ENCODE peak calls at places on chromosomes 5 and 9, in four cellular contexts. E is thyroid gland, A is body of pancreas, Y is testis. S is an unnamed sample.

GRCh38 chr9:36935332-36935731 is 98.7 kb downstream of the PAX5 start:
- DNase-seq in E (no peak), A (no peak), Y (no peak), S (no peak)

GRCh38 chr5:126100767-126101166 is 322.4 kb upstream of the GRAMD2B start:
- DNase-seq in E (no peak), A (no peak), Y (no peak), S (no peak)

GRCh38 chr9:7780261-7780988 is 19.2 kb downstream of the DMAC1 start:
- DNase-seq in E (no peak), A (no peak), Y (no peak), S (no peak)

GRCh38 chr5:128965011-128965637 is at the start of gene SLC27A6:
- DNase-seq in E (no peak), A (no peak), Y (peak; percentile 73), S (peak; percentile 32)

GRCh38 chr9:16628421-16628820 is 242.0 kb downstream of the BNC2 start:
- DNase-seq in E (no peak), A (no peak), Y (no peak), S (no peak)

GRCh38 chr5:141914154-141914743 is 9.4 kb upstream of the DELE1 start:
- DNase-seq in E (peak; percentile 37), A (peak; percentile 47), Y (peak; percentile 66), S (peak; percentile 76)

GRCh38 chr9:26527931-26528330 is 364.7 kb downstream of the CAAP1 start:
- DNase-seq in E (no peak), A (no peak), Y (no peak), S (no peak)

GRCh38 chr5:107431998-107432397 is 238.7 kb downstream of the EFNA5 start:
- DNase-seq in E (no peak), A (no peak), Y (no peak), S (no peak)

GRCh38 chr5:43636076-43636475 is 33.1 kb downstream of the NNT start:
- DNase-seq in E (no peak), A (no peak), Y (no peak), S (no peak)

GRCh38 chr5:13658761-13659160 is 285.7 kb downstream of the DNAH5 start:
- DNase-seq in E (no peak), A (no peak), Y (no peak), S (no peak)

GRCh38 chr9:87714819-87715218 is 11.1 kb upstream of the CTSL start:
- DNase-seq in E (peak; percentile 22), A (peak; percentile 92), Y (peak; percentile 57), S (peak; percentile 57)

GRCh38 chr5:110726249-110727024 is at the start of gene TMEM232:
- DNase-seq in E (peak; percentile 81), A (peak; percentile 85), Y (peak; percentile 84), S (peak; percentile 77)

GRCh38 chr5:161541-162110 is 29.7 kb upstream of the LRRC14B start:
- DNase-seq in E (no peak), A (no peak), Y (no peak), S (no peak)

GRCh38 chr5:42494414-42494813 is 71.2 kb downstream of the GHR start:
- DNase-seq in E (no peak), A (no peak), Y (no peak), S (no peak)

GRCh38 chr5:88881566-88881965 is 1.4 kb downstream of the MEF2C start:
- DNase-seq in E (no peak), A (peak; percentile 12), Y (no peak), S (no peak)

GRCh38 chr5:35803221-35803651 is 53.5 kb upstream of the IL7R start:
- DNase-seq in E (peak; percentile 77), A (peak; percentile 44), Y (peak; percentile 79), S (peak; percentile 64)

GRCh38 chr5:8807636-8808035 is 738.2 kb downstream of the SEMA5A start:
- DNase-seq in E (no peak), A (no peak), Y (no peak), S (no peak)

GRCh38 chr5:39716532-39716971 is 291.8 kb upstream of the DAB2 start:
- DNase-seq in E (peak; percentile 6), A (peak; percentile 82), Y (peak; percentile 73), S (no peak)

GRCh38 chr5:65625743-65626142 is 916 bp downstream of the SHLD3 start:
- DNase-seq in E (no peak), A (no peak), Y (no peak), S (no peak)

GRCh38 chr9:124197177-124198095 is 60.3 kb upstream of the NEK6 start:
- DNase-seq in E (no peak), A (peak; percentile 60), Y (peak; percentile 20), S (no peak)

GRCh38 chr5:132327278-132327959 is 33.2 kb downstream of the SLC22A4 start:
- DNase-seq in E (no peak), A (no peak), Y (no peak), S (no peak)

GRCh38 chr5:52007230-52007858 is 624.1 kb downstream of the ISL1 start:
- DNase-seq in E (no peak), A (peak; percentile 26), Y (peak; percentile 21), S (no peak)

GRCh38 chr9:96382175-96382574 is 1.3 kb downstream of the SLC35D2 start:
- DNase-seq in E (no peak), A (no peak), Y (no peak), S (no peak)

GRCh38 chr5:177490992-177491391 is 6.4 kb downstream of the PDLIM7 start:
- DNase-seq in E (no peak), A (no peak), Y (no peak), S (no peak)

GRCh38 chr9:34145165-34145564 is 18.7 kb upstream of the DCAF12 start:
- DNase-seq in E (peak; percentile 75), A (no peak), Y (no peak), S (no peak)

GRCh38 chr5:1553642-1554409 is 30.1 kb upstream of the LPCAT1 start:
- DNase-seq in E (no peak), A (no peak), Y (peak; percentile 7), S (peak; percentile 47)

GRCh38 chr9:122206118-122207046 is 22.4 kb downstream of the LHX6 start:
- DNase-seq in E (no peak), A (no peak), Y (no peak), S (peak; percentile 48)

GRCh38 chr5:116605310-116606070 is 30.9 kb upstream of the SEMA6A start:
- DNase-seq in E (no peak), A (no peak), Y (peak; percentile 25), S (no peak)

GRCh38 chr5:132301341-132302274 is 7.4 kb downstream of the SLC22A4 start:
- DNase-seq in E (no peak), A (peak; percentile 52), Y (no peak), S (no peak)

GRCh38 chr5:119302449-119302848 is 53.4 kb upstream of the TNFAIP8 start:
- DNase-seq in E (no peak), A (no peak), Y (no peak), S (no peak)

GRCh38 chr5:119301947-119302346 is 53.9 kb upstream of the TNFAIP8 start:
- DNase-seq in E (no peak), A (no peak), Y (no peak), S (no peak)

GRCh38 chr5:119301210-119301609 is 54.6 kb upstream of the TNFAIP8 start:
- DNase-seq in E (no peak), A (no peak), Y (no peak), S (no peak)

GRCh38 chr5:119304439-119304838 is 51.4 kb upstream of the TNFAIP8 start:
- DNase-seq in E (no peak), A (no peak), Y (no peak), S (no peak)

GRCh38 chr5:119302916-119303897 is 52.6 kb upstream of the TNFAIP8 start:
- DNase-seq in E (no peak), A (peak; percentile 64), Y (no peak), S (no peak)
- TF ChIP-seq POLR2A in E (no peak), A (no peak), Y (no peak), S (no peak)

GRCh38 chr9:89799221-89799620 is 194.4 kb downstream of the GADD45G start:
- DNase-seq in E (no peak), A (no peak), Y (no peak), S (no peak)

GRCh38 chr9:89798546-89799120 is 193.8 kb downstream of the GADD45G start:
- DNase-seq in E (no peak), A (no peak), Y (no peak), S (no peak)

GRCh38 chr9:89797970-89798369 is 193.2 kb downstream of the GADD45G start:
- DNase-seq in E (no peak), A (peak; percentile 21), Y (peak; percentile 67), S (no peak)

GRCh38 chr9:89801723-89802680 is 197.2 kb downstream of the GADD45G start:
- DNase-seq in E (no peak), A (no peak), Y (no peak), S (no peak)

DNA sequence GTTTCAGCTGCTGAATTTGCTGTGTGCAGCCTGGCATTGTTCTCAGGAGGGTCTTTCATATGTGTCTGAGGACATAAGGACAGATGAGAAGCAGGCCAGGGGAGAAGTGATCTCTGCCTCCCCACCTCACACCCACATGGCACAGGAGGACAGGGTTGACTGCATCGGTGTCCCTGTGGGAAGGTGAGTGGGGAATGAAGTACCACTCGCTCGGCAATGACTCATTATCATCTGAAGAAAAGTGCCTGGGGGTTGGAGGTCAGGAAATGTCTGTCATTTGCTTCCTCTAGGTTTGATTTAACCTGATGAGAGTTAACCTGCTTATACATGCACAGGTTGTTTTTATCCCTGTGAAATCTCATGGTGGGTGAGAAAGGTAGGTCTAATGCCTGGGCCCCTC is 195.0 kb downstream of the GADD45G start:
- DNase-seq in E (no peak), A (no peak), Y (no peak), S (no peak)
- H3K4me1 ChIP-seq in E (no peaks in the 10 kb centered on the region), A (peaks cover 9% of the 10 kb centered on the region), Y (peaks cover 19% of the 10 kb centered on the region), S (peaks cover 13% of the 10 kb centered on the region)

DNA sequence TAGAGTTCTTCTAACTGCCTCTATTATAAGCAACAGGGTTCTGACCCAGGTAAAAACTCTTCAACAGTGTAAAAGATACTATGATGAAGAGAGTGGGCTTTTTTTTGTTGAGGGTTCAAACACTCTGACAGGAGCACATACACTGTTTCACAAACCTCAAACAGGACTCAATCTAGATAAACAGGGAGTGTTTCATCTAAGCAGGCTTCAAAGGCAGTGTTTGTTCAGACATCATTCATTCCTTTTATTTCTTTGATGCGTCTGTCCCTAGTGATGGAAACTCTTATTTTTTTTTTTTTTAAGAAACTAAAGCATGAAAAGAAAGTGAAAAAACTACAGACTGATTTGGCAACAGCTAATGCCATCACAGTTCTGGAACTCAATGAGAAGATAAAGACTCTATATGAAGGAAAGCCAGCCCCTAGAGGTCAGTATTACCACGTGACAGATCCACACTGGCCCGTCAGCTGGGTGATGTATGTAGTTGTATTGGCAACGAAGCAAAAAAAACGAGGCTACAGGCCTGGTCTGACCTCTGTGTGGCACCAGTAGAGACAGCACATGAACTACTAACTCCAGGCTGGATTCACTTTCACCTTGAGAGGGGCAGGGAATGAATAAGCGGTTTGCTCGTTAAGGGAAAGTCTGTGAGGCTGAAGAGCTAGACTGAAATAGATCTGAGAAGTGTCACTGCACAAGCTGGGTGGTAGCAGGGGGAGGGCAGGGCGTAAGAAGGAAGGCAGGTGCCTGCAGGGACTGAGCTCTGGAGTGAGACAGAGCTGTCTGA is 172.2 kb downstream of the CCDC192 start:
- DNase-seq in E (peak; percentile 56), A (peak; percentile 65), Y (peak; percentile 16), S (peak; percentile 79)
- TF ChIP-seq POLR2A in E (no peak), A (no peak), Y (no peak), S (no peak)

GRCh38 chr9:137026828-137027227 is 1.2 kb downstream of the ABCA2 start:
- DNase-seq in E (peak; percentile 81), A (peak; percentile 79), Y (no peak), S (no peak)
- H3K4me1 ChIP-seq in E (peaks cover 29% of the 10 kb centered on the region), A (peaks cover 41% of the 10 kb centered on the region), Y (peaks cover 28% of the 10 kb centered on the region), S (peaks cover 18% of the 10 kb centered on the region)